ENCODE peak calls at places on chromosome 15, in seven cellular contexts. G, O, W, M, F, J and C are unnamed samples.

GRCh38 chr15:39362832-39363561 is 217.9 kb upstream of the THBS1 start:
- DNase-seq in G (no peak), O (no peak), W (no peak), M (no peak), F (no peak), J (no peak), C (peak; percentile 97)

GRCh38 chr15:63372753-63373152 is 8.9 kb downstream of the CA12 start:
- DNase-seq in G (no peak), O (no peak), W (no peak), M (no peak), F (no peak), J (no peak), C (peak; percentile 53)

GRCh38 chr15:57118013-57118799 is 199.8 kb downstream of the TCF12 start:
- DNase-seq in G (no peak), O (no peak), W (peak; percentile 19), M (no peak), F (no peak), J (no peak), C (peak; percentile 7)

GRCh38 chr15:28927043-28927442 is 41.3 kb downstream of the APBA2 start:
- DNase-seq in G (no peak), O (no peak), W (no peak), M (no peak), F (no peak), J (peak; percentile 20), C (no peak)

GRCh38 chr15:31270767-31271166 is 55.9 kb upstream of the KLF13 start:
- DNase-seq in G (peak; percentile 3), O (peak; percentile 20), W (no peak), M (no peak), F (no peak), J (peak; percentile 43), C (no peak)

GRCh38 chr15:36221992-36222391 is 357.4 kb upstream of the CDIN1 start:
- DNase-seq in G (no peak), O (no peak), W (no peak), M (no peak), F (no peak), J (no peak), C (no peak)

GRCh38 chr15:38597221-38597800 is 32.7 kb upstream of the RASGRP1 start:
- DNase-seq in G (no peak), O (no peak), W (no peak), M (no peak), F (no peak), J (no peak), C (no peak)

GRCh38 chr15:52337198-52337853 is 41.7 kb upstream of the MYO5C start:
- DNase-seq in G (no peak), O (no peak), W (peak; percentile 50), M (no peak), F (no peak), J (no peak), C (peak; percentile 34)

GRCh38 chr15:58962662-58963565 is 24.5 kb upstream of the RNF111 start:
- DNase-seq in G (no peak), O (no peak), W (peak; percentile 58), M (no peak), F (no peak), J (no peak), C (no peak)

GRCh38 chr15:67242665-67243064 is 11.8 kb downstream of the AAGAB start:
- DNase-seq in G (no peak), O (no peak), W (no peak), M (no peak), F (no peak), J (no peak), C (no peak)

GRCh38 chr15:38071211-38071972 is 137.0 kb downstream of the TMCO5A start:
- DNase-seq in G (no peak), O (no peak), W (no peak), M (no peak), F (no peak), J (no peak), C (no peak)

GRCh38 chr15:99574502-99574901 is 8.7 kb downstream of the MEF2A start:
- DNase-seq in G (no peak), O (no peak), W (no peak), M (no peak), F (no peak), J (no peak), C (no peak)

GRCh38 chr15:64251121-64251520 is 88.3 kb upstream of the PPIB start:
- DNase-seq in G (no peak), O (no peak), W (no peak), M (no peak), F (no peak), J (no peak), C (no peak)

GRCh38 chr15:100686725-100687488 is 84.5 kb downstream of the ASB7 start:
- DNase-seq in G (no peak), O (no peak), W (no peak), M (no peak), F (no peak), J (no peak), C (no peak)
- H3K4me3 ChIP-seq in G (no peak overlapping the region), O (no peak overlapping the region), W (no peak overlapping the region), M (no peak overlapping the region), F (no peak overlapping the region), J (no peak overlapping the region), C (peak overlapping the region; percentile 21)

GRCh38 chr15:48143856-48144255 is 23.1 kb downstream of the SLC24A5 start:
- DNase-seq in G (no peak), O (no peak), W (no peak), M (no peak), F (no peak), J (no peak), C (no peak)
- H3K4me3 ChIP-seq in G (no peak overlapping the region), O (no peak overlapping the region), W (no peak overlapping the region), M (no peak overlapping the region), F (no peak overlapping the region), J (no peak overlapping the region), C (no peak overlapping the region)

GRCh38 chr15:78265752-78266224 is 1.4 kb downstream of the DNAJA4 start:
- DNase-seq in G (peak; percentile 34), O (no peak), W (no peak), M (no peak), F (no peak), J (no peak), C (no peak)
- H3K4me3 ChIP-seq in G (peak overlapping the region; percentile 81), O (no peak overlapping the region), W (no peak overlapping the region), M (no peak overlapping the region), F (no peak overlapping the region), J (peak overlapping the region; percentile 66), C (no peak overlapping the region)

DNA sequence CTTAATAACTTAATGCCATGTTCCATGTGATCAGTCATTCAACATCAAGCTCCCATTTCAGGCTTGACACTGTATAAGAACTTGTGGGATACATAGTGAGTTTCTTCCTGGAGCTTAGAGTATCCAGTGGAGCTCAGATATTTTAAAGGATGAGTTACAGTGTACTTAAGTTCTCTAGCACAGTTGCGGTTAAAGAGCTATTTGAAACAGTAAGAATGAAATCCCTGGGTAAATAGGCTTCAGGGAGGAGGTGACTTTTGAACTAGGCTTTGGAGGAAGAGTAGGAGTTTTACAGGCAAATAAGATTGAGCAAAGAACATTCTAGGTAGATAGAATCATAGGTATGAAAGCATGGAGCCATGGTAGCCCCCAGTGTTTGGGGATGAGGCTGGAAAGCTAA is 3.8 kb downstream of the ZNF592 start:
- DNase-seq in G (no peak), O (no peak), W (no peak), M (no peak), F (no peak), J (no peak), C (no peak)
- H3K4me3 ChIP-seq in G (no peak overlapping the region), O (no peak overlapping the region), W (no peak overlapping the region), M (no peak overlapping the region), F (no peak overlapping the region), J (no peak overlapping the region), C (no peak overlapping the region)

GRCh38 chr15:95407534-95407933 is 923.0 kb upstream of the NR2F2 start:
- DNase-seq in G (no peak), O (no peak), W (no peak), M (no peak), F (no peak), J (no peak), C (no peak)

GRCh38 chr15:95409924-95410323 is 920.6 kb upstream of the NR2F2 start:
- DNase-seq in G (no peak), O (no peak), W (no peak), M (no peak), F (no peak), J (no peak), C (no peak)

GRCh38 chr15:95405447-95405846 is 925.1 kb upstream of the NR2F2 start:
- DNase-seq in G (no peak), O (no peak), W (no peak), M (peak; percentile 19), F (no peak), J (no peak), C (peak; percentile 54)

GRCh38 chr15:95416576-95416975 is 913.9 kb upstream of the NR2F2 start:
- DNase-seq in G (no peak), O (no peak), W (no peak), M (no peak), F (no peak), J (no peak), C (no peak)

GRCh38 chr15:95410757-95411156 is 919.7 kb upstream of the NR2F2 start:
- DNase-seq in G (no peak), O (no peak), W (no peak), M (no peak), F (no peak), J (no peak), C (no peak)
- H3K4me3 ChIP-seq in G (no peak overlapping the region), O (no peak overlapping the region), W (no peak overlapping the region), M (no peak overlapping the region), F (no peak overlapping the region), J (no peak overlapping the region), C (no peak overlapping the region)

GRCh38 chr15:74433592-74434259 is at the start of gene SEMA7A:
- DNase-seq in G (peak; percentile 79), O (peak; percentile 76), W (peak; percentile 32), M (peak; percentile 84), F (peak; percentile 75), J (peak; percentile 89), C (peak; percentile 39)

GRCh38 chr15:74431645-74432044 is 2.1 kb downstream of the SEMA7A start:
- DNase-seq in G (no peak), O (no peak), W (no peak), M (no peak), F (no peak), J (no peak), C (no peak)

GRCh38 chr15:74432968-74433591 is 678 bp downstream of the SEMA7A start:
- DNase-seq in G (no peak), O (no peak), W (no peak), M (peak; percentile 23), F (no peak), J (no peak), C (no peak)

GRCh38 chr15:74431116-74431515 is 2.6 kb downstream of the SEMA7A start:
- DNase-seq in G (no peak), O (no peak), W (no peak), M (no peak), F (no peak), J (no peak), C (no peak)

DNA sequence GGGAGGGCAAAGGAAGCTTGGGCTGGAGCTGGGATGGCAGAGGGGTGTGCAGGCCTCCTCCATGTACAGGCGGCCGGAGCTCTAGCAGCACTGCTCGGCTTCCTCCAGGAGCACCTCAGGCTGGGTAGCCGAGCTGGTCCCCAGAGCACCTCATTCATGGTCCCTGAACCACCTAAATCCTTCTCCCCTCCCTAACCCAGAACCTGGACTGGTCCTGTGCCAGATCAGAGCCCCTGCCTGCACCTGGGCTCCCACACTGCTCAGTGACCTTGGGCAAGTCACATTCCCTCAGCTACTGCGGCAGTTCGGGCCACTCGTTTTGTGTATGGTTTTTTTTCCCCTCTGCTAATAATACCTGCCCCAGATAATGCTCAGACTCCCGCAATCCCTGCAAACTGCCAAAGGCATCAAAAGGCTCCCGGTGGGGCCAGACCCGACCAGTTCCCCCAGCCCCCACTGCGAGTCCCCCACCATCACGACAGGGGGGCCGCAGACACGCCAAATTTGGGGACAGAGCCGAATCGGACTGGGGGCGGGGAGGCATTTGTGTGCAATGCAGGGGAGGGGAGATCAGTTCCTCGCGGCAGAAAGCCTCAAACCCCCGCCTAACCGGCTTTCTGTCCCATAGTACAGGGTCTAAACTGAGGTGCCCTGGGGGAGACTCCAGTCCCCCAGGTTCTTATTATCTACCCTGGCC is 1.3 kb downstream of the SEMA7A start:
- DNase-seq in G (no peak), O (no peak), W (no peak), M (no peak), F (no peak), J (no peak), C (no peak)
- H3K4me3 ChIP-seq in G (peak overlapping the region; percentile 88), O (peak overlapping the region; percentile 84), W (peak overlapping the region; percentile 73), M (peak overlapping the region; percentile 54), F (no peak overlapping the region), J (peak overlapping the region; percentile 87), C (peak overlapping the region; percentile 87)